ENCODE peak calls at places on chromosomes 12 and 14, in nine cellular contexts. L, J, P, N, D, F, Q, Y and G are unnamed samples.

GRCh38 chr14:96624661-96625435 is 122.7 kb downstream of the PAPOLA start:
- DNase-seq in F (no peak), D (no peak), Y (no peak), N (no peak), Q (no peak), P (no peak), J (no peak), L (no peak), G (no peak)

GRCh38 chr12:117069926-117070900 is 29.0 kb downstream of the TESC start:
- DNase-seq in N (no peak), D (peak), F (no peak), Y (no peak), P (no peak), J (no peak), L (no peak), Q (no peak), G (no peak)

GRCh38 chr12:109542014-109542413 is 31.3 kb downstream of the MMAB start:
- DNase-seq in D (no peak), F (no peak), P (no peak), N (no peak), J (no peak), Q (no peak), L (no peak), Y (peak), G (no peak)

GRCh38 chr12:62434504-62435336 is 31.9 kb upstream of the MON2 start:
- DNase-seq in J (no peak), D (peak), P (no peak), Q (no peak), N (peak), F (no peak), L (no peak), Y (no peak), G (no peak)

GRCh38 chr12:108611884-108612415 is 14.1 kb upstream of the TMEM119 start:
- DNase-seq in J (peak), Q (peak), Y (peak), D (peak), F (no peak), L (no peak), N (peak), P (no peak), G (peak)

GRCh38 chr12:51910691-51911090 is 3.4 kb downstream of the ACVRL1 start:
- DNase-seq in N (no peak), L (no peak), D (no peak), Q (no peak), P (peak), J (no peak), Y (no peak), F (no peak), G (no peak)

GRCh38 chr14:64184103-64184729 is 110.0 kb downstream of the ESR2 start:
- DNase-seq in J (no peak), D (no peak), Q (no peak), N (no peak), P (no peak), L (no peak), Y (no peak), F (no peak), G (no peak)

GRCh38 chr14:105197274-105197673 is 16.2 kb upstream of the NUDT14 start:
- DNase-seq in Y (peak), P (no peak), Q (no peak), L (peak), D (no peak), J (no peak), N (no peak), F (peak), G (peak)

GRCh38 chr12:32198555-32198954 is 91.9 kb downstream of the BICD1 start:
- DNase-seq in L (no peak), P (no peak), J (no peak), N (no peak), D (no peak), F (no peak), Y (peak), Q (no peak), G (no peak)

GRCh38 chr12:127711108-127711507 is 555.9 kb upstream of the TMEM132C start:
- DNase-seq in N (no peak), P (no peak), F (no peak), Q (no peak), L (no peak), J (no peak), D (no peak), Y (no peak), G (no peak)

GRCh38 chr12:108640802-108641445 is 7.2 kb upstream of the SELPLG start:
- DNase-seq in P (no peak), D (peak), N (peak), Q (no peak), Y (no peak), F (peak), J (no peak), L (no peak), G (peak)

GRCh38 chr14:68701001-68701741 is 91.7 kb downstream of the ZFP36L1 start:
- DNase-seq in N (no peak), Y (no peak), D (no peak), J (no peak), Q (no peak), P (no peak), F (no peak), L (no peak), G (no peak)

GRCh38 chr14:33932033-33932432 is 18.8 kb downstream of the EGLN3 start:
- DNase-seq in L (no peak), Y (no peak), N (no peak), D (no peak), J (no peak), F (no peak), P (no peak), Q (no peak), G (no peak)

GRCh38 chr12:45314770-45315169 is 98.9 kb downstream of the ANO6 start:
- DNase-seq in D (no peak), P (no peak), Y (no peak), L (no peak), J (no peak), N (no peak), F (no peak), Q (no peak), G (no peak)

GRCh38 chr14:20631023-20631820 is 10.3 kb downstream of the OR6S1 start:
- DNase-seq in Q (no peak), D (peak), L (peak), P (no peak), J (no peak), F (no peak), Y (peak), N (peak), G (peak)

GRCh38 chr12:17511369-17511768 is 578.6 kb downstream of the RERGL start:
- DNase-seq in J (no peak), Y (no peak), F (no peak), Q (no peak), P (no peak), L (no peak), N (peak), D (no peak), G (no peak)

GRCh38 chr14:20460458-20461229 is 590 bp downstream of the PIP4P1 start:
- DNase-seq in Q (no peak), L (peak), P (peak), D (no peak), N (peak), J (peak), F (no peak), Y (no peak), G (peak)

GRCh38 chr12:55428844-55429243 is 2.8 kb downstream of the OR6C76 start:
- DNase-seq in F (no peak), L (no peak), P (no peak), Q (no peak), N (no peak), J (no peak), Y (no peak), D (no peak), G (no peak)

GRCh38 chr12:6399884-6400670 is 16.1 kb downstream of the LTBR start:
- DNase-seq in D (no peak), Q (no peak), P (no peak), Y (no peak), L (no peak), F (no peak), J (no peak), N (no peak), G (no peak)

GRCh38 chr14:99862111-99862510 is 68.9 kb downstream of the EML1 start:
- DNase-seq in D (no peak), Y (peak), N (no peak), J (no peak), P (no peak), F (no peak), Q (no peak), L (no peak), G (no peak)